ENCODE peak calls at places on chromosomes 13 and 19, in nine cellular contexts. O is stimulated activated CD8-positive, alpha-beta memory T cell treated with anti-CD3 and anti-CD28 coated beads, Interleukin-2, amount 100 ng/mL, for 48 hours; E is GM20000; F is brain pericyte; A is T-helper 1 cell; N is cardiac muscle cell; Y is WTC11; P is brain microvascular endothelial cell; I is psoas muscle. Z is an unnamed sample.

GRCh38 chr13:30192320-30193093 is 114.8 kb downstream of the KATNAL1 start:
- DNase-seq in E (no peak), I (no peak), A (no peak), N (no peak), P (no peak), Y (no peak), O (no peak), F (peak), Z (no peak)

GRCh38 chr13:97367016-97367415 is 67.0 kb upstream of the RAP2A start:
- DNase-seq in E (no peak), N (peak), P (peak), Y (no peak), I (no peak), F (no peak), O (no peak), A (no peak), Z (no peak)

GRCh38 chr19:49343127-49343526 is 7.9 kb downstream of the CD37 start:
- DNase-seq in E (no peak), A (no peak), Y (no peak), I (no peak), N (no peak), P (no peak), O (no peak), F (no peak), Z (no peak)

GRCh38 chr19:17610384-17610783 is 54.9 kb downstream of the COLGALT1 start:
- DNase-seq in P (no peak), E (peak), I (no peak), O (no peak), A (no peak), N (peak), F (no peak), Y (no peak), Z (peak)

GRCh38 chr19:5988520-5989387 is 10.8 kb upstream of the RANBP3 start:
- DNase-seq in N (no peak), I (no peak), F (no peak), Y (no peak), E (no peak), P (no peak), A (no peak), O (no peak), Z (no peak)

GRCh38 chr19:19053508-19054314 is 10.1 kb upstream of the SLC25A42 start:
- DNase-seq in N (peak), E (peak), O (peak), P (peak), A (peak), F (no peak), Y (peak), I (peak), Z (no peak)

GRCh38 chr19:8515317-8515716 is 1.4 kb upstream of the ZNF414 start:
- DNase-seq in P (no peak), F (no peak), O (no peak), I (no peak), A (no peak), Y (no peak), E (no peak), N (no peak), Z (no peak)

GRCh38 chr13:112703449-112703848 is 13.6 kb downstream of the ATP11A start:
- DNase-seq in I (no peak), Y (no peak), N (no peak), O (no peak), F (no peak), E (no peak), P (no peak), A (no peak), Z (no peak)

GRCh38 chr19:31676271-31677004 is 327.2 kb upstream of the TSHZ3 start:
- DNase-seq in A (no peak), E (no peak), P (no peak), F (no peak), I (no peak), N (peak), O (no peak), Y (peak), Z (peak)

Z was measured in mammary epithelial cell.